ENCODE peak calls at places on chromosomes 7 and 10, in seven cellular contexts. R is nucleus accumbens, B is left colon, G is NCI-H510A, V is hepatocyte, E is Kasumi-1, P is A549. S is an unnamed sample.
A peak's percentile ranks its signal among the peaks of the same experiment; 100 is the strongest.

GRCh38 chr10:74092372-74092771 is 58.3 kb downstream of the AP3M1 start:
- DNase-seq in E (no peak), V (no peak), B (no peak), P (no peak), G (no peak), R (no peak), S (no peak)

GRCh38 chr7:18511351-18511750 is 15.8 kb downstream of the HDAC9 start:
- DNase-seq in R (no peak), E (no peak), V (no peak), P (no peak), G (no peak), B (no peak), S (no peak)

GRCh38 chr7:142478479-142479220 is 220.8 kb upstream of the PRSS58 start:
- DNase-seq in V (peak; percentile 55), E (peak; percentile 75), B (no peak), P (peak; percentile 61), R (peak; percentile 34), G (no peak), S (no peak)

GRCh38 chr10:2867788-2868299 is 199.5 kb upstream of the PFKP start:
- DNase-seq in R (no peak), E (no peak), B (no peak), P (no peak), G (no peak), V (no peak), S (no peak)

GRCh38 chr7:152145853-152146466 is 120.5 kb downstream of the GALNT11 start:
- DNase-seq in P (peak; percentile 52), E (peak; percentile 51), V (peak; percentile 53), G (no peak), B (no peak), R (no peak), S (no peak)

GRCh38 chr10:78362406-78363022 is 328.9 kb downstream of the RPS24 start:
- DNase-seq in B (no peak), P (no peak), R (no peak), G (no peak), V (no peak), E (peak; percentile 98), S (no peak)

GRCh38 chr10:90787906-90788491 is 69.8 kb downstream of the HTR7 start:
- DNase-seq in P (peak; percentile 42), E (peak; percentile 72), R (peak; percentile 21), G (peak; percentile 20), B (no peak), V (peak; percentile 48), S (no peak)

GRCh38 chr7:133912916-133913697 is 214.0 kb upstream of the LRGUK start:
- DNase-seq in G (no peak), P (no peak), V (no peak), B (no peak), E (no peak), R (no peak), S (no peak)